ENCODE peak calls at places on chromosome 9, in eight cellular contexts. I is pancreas, W is NCI-H2227 treated with DMSO at 0.1 percent for 48 hours, B is NCI-H1417, M is NCI-H2081, O is aorta, K is NCI-H524, A is AG10803. T is an unnamed sample.

GRCh38 chr9:69121155-69122085 is 52.7 kb upstream of the TJP2 start:
- DNase-seq in I (peak; percentile 69), K (no peak), M (peak; percentile 66), W (no peak), O (peak; percentile 86), A (peak; percentile 17), B (peak; percentile 42), T (peak; percentile 73)

GRCh38 chr9:134553061-134553891 is 88.3 kb upstream of the COL5A1 start:
- DNase-seq in A (no peak), O (peak; percentile 71), K (no peak), B (no peak), W (no peak), M (no peak), I (no peak), T (no peak)

GRCh38 chr9:117136461-117136860 is 278.4 kb downstream of the ASTN2 start:
- DNase-seq in B (no peak), I (no peak), A (no peak), M (no peak), W (no peak), K (no peak), O (no peak), T (no peak)

GRCh38 chr9:714675-715074 is 126.8 kb upstream of the DMRT1 start:
- DNase-seq in W (no peak), M (no peak), O (no peak), K (no peak), B (no peak), I (no peak), A (no peak), T (no peak)

GRCh38 chr9:116383956-116384355 is 230.4 kb downstream of the PAPPA start:
- DNase-seq in B (no peak), O (no peak), M (no peak), A (no peak), I (no peak), W (no peak), K (no peak), T (no peak)

GRCh38 chr9:95992536-95992935 is 117.0 kb downstream of the ERCC6L2 start:
- DNase-seq in W (no peak), B (no peak), I (no peak), O (no peak), M (no peak), A (no peak), K (no peak), T (no peak)

GRCh38 chr9:91949946-91950664 is at the start of gene ROR2:
- DNase-seq in I (peak; percentile 25), B (peak; percentile 9), A (peak; percentile 35), W (peak; percentile 64), K (peak; percentile 49), O (peak; percentile 82), M (no peak), T (peak; percentile 61)

GRCh38 chr9:97640290-97640689 is 6.7 kb downstream of the NCBP1 start:
- DNase-seq in B (no peak), O (no peak), W (peak; percentile 65), I (no peak), K (no peak), M (peak; percentile 48), A (no peak), T (peak; percentile 21)

GRCh38 chr9:20472646-20473045 is 149.7 kb downstream of the MLLT3 start:
- DNase-seq in O (no peak), I (no peak), B (no peak), A (no peak), M (no peak), W (no peak), K (no peak), T (no peak)

GRCh38 chr9:134263575-134263974 is 62.7 kb upstream of the RXRA start:
- DNase-seq in O (no peak), W (no peak), I (no peak), M (no peak), B (no peak), A (no peak), K (no peak), T (no peak)

GRCh38 chr9:88816141-88816540 is 175.1 kb upstream of the S1PR3 start:
- DNase-seq in B (no peak), K (no peak), I (no peak), O (no peak), A (peak; percentile 79), M (no peak), W (no peak), T (no peak)

GRCh38 chr9:17810728-17811634 is 232.1 kb downstream of the SH3GL2 start:
- DNase-seq in A (peak; percentile 56), K (peak; percentile 39), M (peak; percentile 77), W (peak; percentile 48), B (peak; percentile 70), O (no peak), I (peak; percentile 10), T (peak; percentile 43)

GRCh38 chr9:121133104-121133816 is 58.5 kb downstream of the CNTRL start:
- DNase-seq in W (no peak), B (peak; percentile 15), M (no peak), A (no peak), O (peak; percentile 54), K (no peak), I (peak; percentile 51), T (peak; percentile 62)

GRCh38 chr9:14415947-14416346 is 102.0 kb upstream of the NFIB start:
- DNase-seq in O (no peak), K (no peak), W (no peak), M (no peak), I (no peak), B (no peak), A (peak; percentile 54), T (no peak)

GRCh38 chr9:89865357-89865756 is 260.5 kb downstream of the GADD45G start:
- DNase-seq in O (peak; percentile 11), I (no peak), B (no peak), K (no peak), A (no peak), M (no peak), W (no peak), T (no peak)

GRCh38 chr9:137106662-137107292 is 7.8 kb downstream of the DPP7 start:
- DNase-seq in K (no peak), O (no peak), M (no peak), A (no peak), I (no peak), W (no peak), B (no peak), T (no peak)

GRCh38 chr9:16521868-16522381 is 348.5 kb downstream of the BNC2 start:
- DNase-seq in O (no peak), I (no peak), B (no peak), M (no peak), A (peak; percentile 98), K (no peak), W (no peak), T (no peak)

GRCh38 chr9:136578915-136579637 is 33.2 kb upstream of the NOTCH1 start:
- DNase-seq in A (no peak), M (no peak), O (no peak), I (peak; percentile 42), W (no peak), B (no peak), K (no peak), T (no peak)

GRCh38 chr9:136100700-136101614 is 5.9 kb upstream of the NACC2 start:
- DNase-seq in M (peak; percentile 76), A (no peak), O (no peak), B (peak; percentile 79), I (no peak), W (no peak), K (no peak), T (peak; percentile 77)

GRCh38 chr9:3521961-3522360 is 3.8 kb downstream of the RFX3 start:
- DNase-seq in I (no peak), M (no peak), K (peak; percentile 44), A (no peak), W (no peak), B (no peak), O (no peak), T (no peak)

GRCh38 chr9:128249914-128250838 is 25.6 kb downstream of the GOLGA2 start:
- DNase-seq in M (peak; percentile 89), B (peak; percentile 73), K (no peak), I (peak; percentile 95), W (no peak), A (peak; percentile 55), O (peak; percentile 94), T (no peak)

GRCh38 chr9:98335666-98336065 is 80.2 kb upstream of the TBC1D2 start:
- DNase-seq in W (no peak), I (no peak), K (no peak), A (no peak), M (no peak), B (no peak), O (no peak), T (no peak)

GRCh38 chr9:121700165-121700830 is 48.9 kb downstream of the DAB2IP start:
- DNase-seq in A (peak; percentile 53), K (no peak), M (peak; percentile 27), W (no peak), B (peak; percentile 19), O (peak; percentile 88), I (peak; percentile 82), T (peak; percentile 47)

GRCh38 chr9:90309809-90310522 is 332.7 kb downstream of the DIRAS2 start:
- DNase-seq in O (no peak), W (no peak), K (no peak), M (no peak), A (no peak), I (no peak), B (no peak), T (peak; percentile 35)

GRCh38 chr9:116589392-116590354 is 97.4 kb upstream of the TRIM32 start:
- DNase-seq in K (no peak), W (no peak), M (no peak), A (peak; percentile 50), I (no peak), B (peak; percentile 1), O (no peak), T (no peak)

GRCh38 chr9:92055624-92056023 is 59.6 kb downstream of the SPTLC1 start:
- DNase-seq in W (no peak), A (no peak), K (no peak), O (no peak), I (no peak), B (no peak), M (no peak), T (no peak)

GRCh38 chr9:135971106-135971766 is 10.1 kb upstream of the UBAC1 start:
- DNase-seq in A (peak; percentile 86), B (no peak), K (no peak), M (no peak), O (no peak), I (no peak), W (no peak), T (no peak)

GRCh38 chr9:125506045-125506444 is 201.0 kb downstream of the MAPKAP1 start:
- DNase-seq in O (no peak), W (no peak), I (no peak), B (no peak), K (no peak), A (peak; percentile 26), M (no peak), T (no peak)

GRCh38 chr9:94874316-94874715 is 147.8 kb downstream of the AOPEP start:
- DNase-seq in I (no peak), B (no peak), W (no peak), O (no peak), A (peak; percentile 94), K (no peak), M (no peak), T (peak; percentile 10)

GRCh38 chr9:136982232-136983051 is at the start of gene LCNL1:
- DNase-seq in M (no peak), A (no peak), W (no peak), B (no peak), O (no peak), K (no peak), I (no peak), T (no peak)

GRCh38 chr9:29945012-29945411 is 2371.7 kb upstream of the C9orf72 start:
- DNase-seq in I (no peak), O (no peak), M (no peak), B (no peak), A (no peak), W (no peak), K (no peak), T (no peak)

GRCh38 chr9:133729646-133730281 is 8.4 kb downstream of the SARDH start:
- DNase-seq in A (no peak), B (no peak), I (no peak), M (no peak), K (no peak), W (no peak), O (no peak), T (no peak)

T was measured in NCI-H510A treated with DMSO at 0.1 percent for 48 hours.